ENCODE peak calls at places on chromosomes 16 and 17, in five cellular contexts. One of them, this sample, is unnamed.
A peak's percentile ranks its signal among the peaks of the same experiment; 100 is the strongest.

GRCh38 chr17:9290226-9290613 is 268.9 kb downstream of the NTN1 start:
- DNase-seq in HEK293T: no peak
- DNase-seq in CD8-positive, alpha-beta T cell: no peak
- DNase-seq in amniotic epithelial cell: no peak
- DNase-seq in aorta: no peak
- DNase-seq in this sample: no peak

GRCh38 chr16:70688266-70688742 is 2.5 kb upstream of the MTSS2 start:
- DNase-seq in HEK293T: no peak
- DNase-seq in CD8-positive, alpha-beta T cell: no peak
- DNase-seq in amniotic epithelial cell: peak; percentile 48
- DNase-seq in aorta: peak; percentile 73
- DNase-seq in this sample: peak; percentile 29

GRCh38 chr16:89697161-89697615 is 4.3 kb downstream of the SPATA2L start:
- DNase-seq in HEK293T: no peak
- DNase-seq in CD8-positive, alpha-beta T cell: no peak
- DNase-seq in amniotic epithelial cell: no peak
- DNase-seq in aorta: no peak
- DNase-seq in this sample: no peak

GRCh38 chr17:77894126-77894956 is 64.2 kb upstream of the TNRC6C start:
- DNase-seq in HEK293T: no peak
- DNase-seq in CD8-positive, alpha-beta T cell: no peak
- DNase-seq in amniotic epithelial cell: no peak
- DNase-seq in aorta: peak; percentile 30
- DNase-seq in this sample: no peak

GRCh38 chr17:33090806-33091205 is 99.2 kb downstream of the SPACA3 start:
- DNase-seq in HEK293T: no peak
- DNase-seq in CD8-positive, alpha-beta T cell: no peak
- DNase-seq in amniotic epithelial cell: no peak
- DNase-seq in aorta: no peak
- DNase-seq in this sample: no peak

GRCh38 chr17:68356949-68357455 is 65.7 kb downstream of the ARSG start:
- DNase-seq in HEK293T: no peak
- DNase-seq in CD8-positive, alpha-beta T cell: no peak
- DNase-seq in amniotic epithelial cell: no peak
- DNase-seq in aorta: no peak
- DNase-seq in this sample: no peak

GRCh38 chr17:81237591-81238489 is 1.0 kb downstream of the TEPSIN start:
- DNase-seq in HEK293T: no peak
- DNase-seq in CD8-positive, alpha-beta T cell: no peak
- DNase-seq in amniotic epithelial cell: no peak
- DNase-seq in aorta: no peak
- DNase-seq in this sample: no peak

GRCh38 chr16:69814078-69814477 is 51.9 kb downstream of the WWP2 start:
- DNase-seq in HEK293T: no peak
- DNase-seq in CD8-positive, alpha-beta T cell: no peak
- DNase-seq in amniotic epithelial cell: no peak
- DNase-seq in aorta: no peak
- DNase-seq in this sample: no peak

GRCh38 chr17:75344664-75345063 is 55.4 kb upstream of the SLC25A19 start:
- DNase-seq in HEK293T: no peak
- DNase-seq in CD8-positive, alpha-beta T cell: peak; percentile 62
- DNase-seq in amniotic epithelial cell: no peak
- DNase-seq in aorta: no peak
- DNase-seq in this sample: no peak

GRCh38 chr16:3591991-3592390 is 14.8 kb upstream of the NLRC3 start:
- DNase-seq in HEK293T: no peak
- DNase-seq in CD8-positive, alpha-beta T cell: no peak
- DNase-seq in amniotic epithelial cell: no peak
- DNase-seq in aorta: no peak
- DNase-seq in this sample: no peak